ENCODE peak calls at places on chromosomes 12 and 14, in five cellular contexts. Z is neural progenitor cell; S is M059J; X is activated naive CD4-positive, alpha-beta T cell treated with anti-CD3 and anti-CD28 coated beads for 36 hours; G is stimulated activated CD8-positive, alpha-beta memory T cell treated with anti-CD3 and anti-CD28 coated beads, Interleukin-4, amount 100 ng/mL, for 24 hours. J is an unnamed sample.

GRCh38 chr12:12088147-12088546 is 17.4 kb downstream of the BCL2L14 start:
- DNase-seq in Z (no peak), S (no peak), X (no peak), G (no peak), J (no peak)

GRCh38 chr14:94174622-94175402 is 690 bp downstream of the PPP4R4 start:
- DNase-seq in Z (peak), S (no peak), X (peak), G (no peak), J (no peak)

GRCh38 chr12:24519759-24520158 is 429.1 kb downstream of the BCAT1 start:
- DNase-seq in Z (no peak), S (no peak), X (no peak), G (no peak), J (no peak)

GRCh38 chr12:2017724-2018337 is 13.6 kb upstream of the DCP1B start:
- DNase-seq in Z (peak), S (no peak), X (no peak), G (no peak), J (no peak)

GRCh38 chr12:71216725-71217579 is 59.2 kb upstream of the TSPAN8 start:
- DNase-seq in Z (peak), S (peak), X (peak), G (no peak), J (no peak)

GRCh38 chr14:96754162-96754844 is 42.9 kb upstream of the VRK1 start:
- DNase-seq in Z (no peak), S (peak), X (no peak), G (no peak), J (peak)

GRCh38 chr12:106527356-106527755 is 55.4 kb upstream of the RFX4 start:
- DNase-seq in Z (no peak), S (peak), X (no peak), G (no peak), J (no peak)

GRCh38 chr12:23084236-23084995 is 459.4 kb downstream of the ETNK1 start:
- DNase-seq in Z (no peak), S (peak), X (no peak), G (no peak), J (no peak)

GRCh38 chr14:70906785-70907171 is 481 bp upstream of the PCNX1 start:
- DNase-seq in Z (no peak), S (no peak), X (no peak), G (no peak), J (no peak)

GRCh38 chr14:71712478-71712877 is 219.8 kb upstream of the RGS6 start:
- DNase-seq in Z (no peak), S (no peak), X (no peak), G (no peak), J (no peak)

GRCh38 chr14:29861996-29862395 is 65.7 kb downstream of the PRKD1 start:
- DNase-seq in Z (no peak), S (no peak), X (no peak), G (no peak), J (no peak)

GRCh38 chr12:123075591-123076171 is 75.2 kb downstream of the PITPNM2 start:
- DNase-seq in Z (peak), S (peak), X (peak), G (peak), J (no peak)

GRCh38 chr12:12153596-12153995 is 82.9 kb downstream of the BCL2L14 start:
- DNase-seq in Z (no peak), S (no peak), X (no peak), G (no peak), J (no peak)

GRCh38 chr12:49068879-49069506 is 786 bp downstream of the RHEBL1 start:
- DNase-seq in Z (no peak), S (no peak), X (no peak), G (no peak), J (no peak)

GRCh38 chr12:90953956-90954421 is 987 bp downstream of the CCER1 start:
- DNase-seq in Z (peak), S (no peak), X (no peak), G (peak), J (no peak)

GRCh38 chr14:24085215-24085614 is 8.9 kb upstream of the PCK2 start:
- DNase-seq in Z (no peak), S (no peak), X (no peak), G (no peak), J (no peak)

GRCh38 chr14:102363182-102363952 is 626 bp downstream of the TECPR2 start:
- DNase-seq in Z (peak), S (peak), X (peak), G (peak), J (no peak)

GRCh38 chr12:68807576-68808387 is at the start of gene MDM2:
- DNase-seq in Z (peak), S (peak), X (peak), G (peak), J (peak)

GRCh38 chr14:75979641-75980422 is 2.0 kb downstream of the TGFB3 start:
- DNase-seq in Z (no peak), S (no peak), X (no peak), G (no peak), J (no peak)

GRCh38 chr12:74259199-74259598 is 278.4 kb upstream of the ATXN7L3B start:
- DNase-seq in Z (no peak), S (no peak), X (no peak), G (no peak), J (no peak)

GRCh38 chr12:57173089-57173488 is 25.7 kb upstream of the LRP1-AS start:
- DNase-seq in Z (peak), S (no peak), X (peak), G (no peak), J (no peak)

GRCh38 chr14:68794856-68795601 is 2.2 kb upstream of the ZFP36L1 start:
- DNase-seq in Z (peak), S (peak), X (peak), G (no peak), J (no peak)

GRCh38 chr12:29398495-29398894 is 17.5 kb upstream of the ERGIC2 start:
- DNase-seq in Z (no peak), S (no peak), X (no peak), G (no peak), J (peak)

GRCh38 chr12:124862768-124863408 is 776 bp downstream of the SCARB1 start:
- DNase-seq in Z (peak), S (peak), X (peak), G (no peak), J (no peak)

GRCh38 chr12:128820723-128821432 is 2.9 kb downstream of the SLC15A4 start:
- DNase-seq in Z (no peak), S (no peak), X (no peak), G (no peak), J (peak)